ENCODE peak calls at places on chromosome 19, in seven cellular contexts. One of them, this sample, is unnamed.

GRCh38 chr19:31499826-31500539 is 150.7 kb upstream of the TSHZ3 start:
- DNase-seq in left ventricle myocardium inferior: no peak
- DNase-seq in Panc1: no peak
- DNase-seq in psoas muscle: no peak
- DNase-seq in CD8-positive, alpha-beta memory T cell: no peak
- DNase-seq in thoracic aorta: no peak
- DNase-seq in Peyer's patch: no peak
- DNase-seq in this sample: no peak

GRCh38 chr19:39307822-39308530 is 11.8 kb downstream of the IFNL1 start:
- DNase-seq in left ventricle myocardium inferior: no peak
- DNase-seq in Panc1: no peak
- DNase-seq in psoas muscle: no peak
- DNase-seq in CD8-positive, alpha-beta memory T cell: no peak
- DNase-seq in thoracic aorta: no peak
- DNase-seq in Peyer's patch: no peak
- DNase-seq in this sample: no peak

GRCh38 chr19:345320-345879 is 804 bp upstream of the MIER2 start:
- DNase-seq in left ventricle myocardium inferior: no peak
- DNase-seq in Panc1: no peak
- DNase-seq in psoas muscle: no peak
- DNase-seq in CD8-positive, alpha-beta memory T cell: no peak
- DNase-seq in thoracic aorta: no peak
- DNase-seq in Peyer's patch: no peak
- DNase-seq in this sample: no peak

GRCh38 chr19:50739841-50740426 is 16.8 kb downstream of the CLEC11A start:
- DNase-seq in left ventricle myocardium inferior: no peak
- DNase-seq in Panc1: no peak
- DNase-seq in psoas muscle: no peak
- DNase-seq in CD8-positive, alpha-beta memory T cell: no peak
- DNase-seq in thoracic aorta: no peak
- DNase-seq in Peyer's patch: no peak
- DNase-seq in this sample: no peak

GRCh38 chr19:31261019-31261595 is 88.1 kb downstream of the TSHZ3 start:
- DNase-seq in left ventricle myocardium inferior: no peak
- DNase-seq in Panc1: no peak
- DNase-seq in psoas muscle: no peak
- DNase-seq in CD8-positive, alpha-beta memory T cell: no peak
- DNase-seq in thoracic aorta: no peak
- DNase-seq in Peyer's patch: peak
- DNase-seq in this sample: no peak

GRCh38 chr19:52967772-52968171 is 5.1 kb upstream of the ZNF816 start:
- DNase-seq in left ventricle myocardium inferior: no peak
- DNase-seq in Panc1: no peak
- DNase-seq in psoas muscle: no peak
- DNase-seq in CD8-positive, alpha-beta memory T cell: no peak
- DNase-seq in thoracic aorta: no peak
- DNase-seq in Peyer's patch: no peak
- DNase-seq in this sample: no peak

GRCh38 chr19:33040994-33041827 is 23.5 kb downstream of the RHPN2 start:
- DNase-seq in left ventricle myocardium inferior: no peak
- DNase-seq in Panc1: peak
- DNase-seq in psoas muscle: peak
- DNase-seq in CD8-positive, alpha-beta memory T cell: no peak
- DNase-seq in thoracic aorta: no peak
- DNase-seq in Peyer's patch: no peak
- DNase-seq in this sample: no peak

GRCh38 chr19:15124572-15125231 is 17.5 kb downstream of the SYDE1 start:
- DNase-seq in left ventricle myocardium inferior: no peak
- DNase-seq in Panc1: no peak
- DNase-seq in psoas muscle: peak
- DNase-seq in CD8-positive, alpha-beta memory T cell: no peak
- DNase-seq in thoracic aorta: no peak
- DNase-seq in Peyer's patch: peak
- DNase-seq in this sample: no peak

GRCh38 chr19:43300876-43301765 is 31.8 kb upstream of the PSG9 start:
- DNase-seq in left ventricle myocardium inferior: no peak
- DNase-seq in Panc1: no peak
- DNase-seq in psoas muscle: no peak
- DNase-seq in CD8-positive, alpha-beta memory T cell: no peak
- DNase-seq in thoracic aorta: no peak
- DNase-seq in Peyer's patch: no peak
- DNase-seq in this sample: no peak

GRCh38 chr19:43305642-43306041 is 36.3 kb upstream of the PSG9 start:
- DNase-seq in left ventricle myocardium inferior: no peak
- DNase-seq in Panc1: no peak
- DNase-seq in psoas muscle: no peak
- DNase-seq in CD8-positive, alpha-beta memory T cell: no peak
- DNase-seq in thoracic aorta: no peak
- DNase-seq in Peyer's patch: no peak
- DNase-seq in this sample: no peak

GRCh38 chr19:43306097-43306496 is 36.8 kb upstream of the PSG9 start:
- DNase-seq in left ventricle myocardium inferior: no peak
- DNase-seq in Panc1: no peak
- DNase-seq in psoas muscle: no peak
- DNase-seq in CD8-positive, alpha-beta memory T cell: no peak
- DNase-seq in thoracic aorta: no peak
- DNase-seq in Peyer's patch: no peak
- DNase-seq in this sample: no peak

DNA sequence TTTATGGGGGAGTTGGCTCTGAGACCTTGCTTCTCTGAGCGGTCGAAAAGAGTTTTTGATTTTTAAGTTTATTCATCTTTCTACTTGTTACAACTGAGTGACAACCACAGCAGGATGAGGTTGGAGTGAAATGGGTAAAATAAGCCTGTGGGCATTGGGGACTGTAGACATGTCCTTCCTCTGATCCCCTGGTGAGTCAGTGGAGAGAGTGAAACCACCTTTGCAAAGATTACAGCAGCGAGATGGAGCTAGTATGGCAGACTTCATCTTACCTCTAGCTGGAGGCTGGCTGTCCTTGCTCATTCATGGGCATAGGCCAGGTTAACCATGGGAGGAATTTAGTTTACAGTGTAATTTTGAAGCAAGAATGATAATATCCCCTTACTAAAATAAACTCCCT is 30.9 kb upstream of the PSG9 start:
- DNase-seq in left ventricle myocardium inferior: no peak
- DNase-seq in Panc1: no peak
- DNase-seq in psoas muscle: no peak
- DNase-seq in CD8-positive, alpha-beta memory T cell: no peak
- DNase-seq in thoracic aorta: no peak
- DNase-seq in Peyer's patch: no peak
- DNase-seq in this sample: no peak
- H3K27ac ChIP-seq in left ventricle myocardium inferior: no peak
- H3K27ac ChIP-seq in Panc1: no peak
- H3K27ac ChIP-seq in psoas muscle: no peak
- H3K27ac ChIP-seq in CD8-positive, alpha-beta memory T cell: no peak
- H3K27ac ChIP-seq in thoracic aorta: no peak
- H3K27ac ChIP-seq in Peyer's patch: no peak
- H3K27ac ChIP-seq in this sample: no peak

DNA sequence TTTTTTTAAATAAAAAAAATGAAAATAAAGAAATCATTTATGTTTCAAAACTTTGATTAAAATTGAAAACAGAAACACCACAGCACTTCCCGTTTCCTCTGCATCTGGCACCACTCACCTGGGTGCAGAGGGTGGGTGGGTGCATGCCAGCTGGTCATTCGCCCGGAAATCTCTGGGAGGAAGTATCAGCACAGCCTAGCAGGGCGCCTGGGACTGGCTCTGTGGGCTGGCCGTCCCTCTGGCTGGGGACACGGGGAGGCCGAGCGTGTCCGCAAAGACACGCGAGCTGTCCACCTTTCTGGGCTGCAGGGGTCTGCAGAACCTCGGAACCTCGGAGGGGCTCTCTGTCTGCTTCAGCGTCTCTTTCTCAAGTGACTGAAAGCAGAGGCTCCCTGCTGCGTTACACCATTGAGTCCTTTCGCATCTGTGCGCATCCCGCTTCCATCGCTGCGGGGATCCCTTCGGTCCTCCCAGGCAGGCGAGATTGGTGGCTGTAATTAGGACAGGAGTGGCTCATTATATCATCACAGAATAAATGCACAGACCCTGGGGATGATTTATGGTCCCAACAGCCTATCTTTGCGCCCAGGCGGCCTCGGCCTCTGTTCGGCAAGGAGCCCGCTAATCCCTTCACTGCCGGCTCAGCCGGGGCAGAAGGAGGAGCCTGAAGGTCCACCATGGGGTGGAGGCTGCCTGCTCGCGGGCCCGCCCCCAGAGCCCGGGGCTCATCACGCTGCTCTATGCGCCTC is 17.2 kb downstream of the CRTC1 start:
- DNase-seq in left ventricle myocardium inferior: peak
- DNase-seq in Panc1: no peak
- DNase-seq in psoas muscle: peak
- DNase-seq in CD8-positive, alpha-beta memory T cell: peak
- DNase-seq in thoracic aorta: no peak
- DNase-seq in Peyer's patch: peak
- DNase-seq in this sample: peak
- H3K4me3 ChIP-seq in left ventricle myocardium inferior: peak
- H3K4me3 ChIP-seq in Panc1: peak
- H3K4me3 ChIP-seq in psoas muscle: peak
- H3K4me3 ChIP-seq in CD8-positive, alpha-beta memory T cell: peak
- H3K4me3 ChIP-seq in thoracic aorta: peak
- H3K4me3 ChIP-seq in Peyer's patch: peak
- H3K4me3 ChIP-seq in this sample: peak

GRCh38 chr19:18389736-18390074 is 3.7 kb downstream of the GDF15 start:
- DNase-seq in left ventricle myocardium inferior: no peak
- DNase-seq in Panc1: no peak
- DNase-seq in psoas muscle: no peak
- DNase-seq in CD8-positive, alpha-beta memory T cell: no peak
- DNase-seq in thoracic aorta: no peak
- DNase-seq in Peyer's patch: no peak
- DNase-seq in this sample: no peak

GRCh38 chr19:18387395-18387794 is 1.4 kb downstream of the GDF15 start:
- DNase-seq in left ventricle myocardium inferior: no peak
- DNase-seq in Panc1: no peak
- DNase-seq in psoas muscle: no peak
- DNase-seq in CD8-positive, alpha-beta memory T cell: no peak
- DNase-seq in thoracic aorta: no peak
- DNase-seq in Peyer's patch: no peak
- DNase-seq in this sample: no peak

GRCh38 chr19:18388328-18389094 is 2.6 kb downstream of the GDF15 start:
- DNase-seq in left ventricle myocardium inferior: peak
- DNase-seq in Panc1: no peak
- DNase-seq in psoas muscle: peak
- DNase-seq in CD8-positive, alpha-beta memory T cell: peak
- DNase-seq in thoracic aorta: peak
- DNase-seq in Peyer's patch: peak
- DNase-seq in this sample: no peak

GRCh38 chr19:18390075-18390909 is 4.3 kb downstream of the GDF15 start:
- DNase-seq in left ventricle myocardium inferior: no peak
- DNase-seq in Panc1: no peak
- DNase-seq in psoas muscle: no peak
- DNase-seq in CD8-positive, alpha-beta memory T cell: no peak
- DNase-seq in thoracic aorta: no peak
- DNase-seq in Peyer's patch: no peak
- DNase-seq in this sample: no peak

DNA sequence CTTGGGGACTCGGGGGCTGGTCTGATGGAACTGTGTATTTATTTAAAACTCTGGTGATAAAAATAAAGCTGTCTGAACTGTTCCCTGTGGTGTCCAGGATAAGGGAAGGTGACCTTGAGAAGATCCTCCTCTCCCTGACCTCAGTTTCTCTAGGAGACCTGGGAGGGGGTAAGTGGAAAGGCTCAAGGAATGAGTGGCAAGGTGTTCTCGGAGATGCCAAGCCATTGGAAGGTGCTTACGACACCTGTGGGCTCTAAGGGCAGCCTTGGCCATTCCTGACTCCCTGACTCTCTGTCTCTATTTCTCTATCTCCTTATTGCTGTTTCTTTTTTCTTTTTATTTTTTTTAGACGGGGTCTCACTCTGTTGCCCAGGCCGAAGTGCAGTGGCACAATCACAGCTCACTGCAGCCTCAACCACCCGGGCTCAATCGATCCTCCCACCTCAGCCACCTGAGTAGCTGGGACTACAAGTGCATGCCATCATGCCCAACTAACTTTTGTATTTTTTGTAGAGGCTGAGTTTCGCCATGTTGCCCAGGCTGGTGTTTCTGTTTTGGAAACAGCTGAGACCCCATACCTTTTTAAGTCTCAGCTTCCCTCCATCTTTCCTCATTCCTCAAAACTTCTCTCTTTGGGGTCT is 3.3 kb downstream of the GDF15 start:
- DNase-seq in left ventricle myocardium inferior: no peak
- DNase-seq in Panc1: no peak
- DNase-seq in psoas muscle: no peak
- DNase-seq in CD8-positive, alpha-beta memory T cell: no peak
- DNase-seq in thoracic aorta: no peak
- DNase-seq in Peyer's patch: no peak
- DNase-seq in this sample: no peak
- H3K27ac ChIP-seq in left ventricle myocardium inferior: peak
- H3K27ac ChIP-seq in Panc1: peak
- H3K27ac ChIP-seq in psoas muscle: no peak
- H3K27ac ChIP-seq in CD8-positive, alpha-beta memory T cell: no peak
- H3K27ac ChIP-seq in thoracic aorta: no peak
- H3K27ac ChIP-seq in Peyer's patch: no peak
- H3K27ac ChIP-seq in this sample: no peak

DNA sequence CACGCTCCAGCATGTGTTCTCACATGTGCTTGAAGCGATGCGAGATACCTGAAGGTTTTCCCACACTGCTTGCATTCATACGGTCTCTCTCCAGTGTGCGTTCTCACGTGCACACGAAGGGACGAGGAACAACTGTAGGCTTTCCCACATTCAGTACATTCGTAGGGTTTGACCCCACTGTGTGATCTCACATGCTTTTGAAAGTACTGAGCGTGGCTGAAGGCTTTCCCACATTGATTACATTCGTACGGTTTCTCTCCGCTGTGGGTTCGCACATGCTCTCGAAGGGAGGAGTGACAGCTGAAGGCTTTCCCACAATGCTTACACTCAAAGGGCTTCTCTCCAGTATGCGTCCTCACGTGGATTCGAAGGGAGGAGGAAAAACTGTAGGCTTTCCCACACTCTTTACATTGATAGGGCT is 11.3 kb downstream of the ZNF77 start:
- DNase-seq in left ventricle myocardium inferior: no peak
- DNase-seq in Panc1: no peak
- DNase-seq in psoas muscle: no peak
- DNase-seq in CD8-positive, alpha-beta memory T cell: no peak
- DNase-seq in thoracic aorta: no peak
- DNase-seq in Peyer's patch: no peak
- DNase-seq in this sample: no peak
- H3K4me3 ChIP-seq in left ventricle myocardium inferior: no peak
- H3K4me3 ChIP-seq in Panc1: no peak
- H3K4me3 ChIP-seq in psoas muscle: no peak
- H3K4me3 ChIP-seq in CD8-positive, alpha-beta memory T cell: no peak
- H3K4me3 ChIP-seq in thoracic aorta: no peak
- H3K4me3 ChIP-seq in Peyer's patch: no peak
- H3K4me3 ChIP-seq in this sample: no peak

DNA sequence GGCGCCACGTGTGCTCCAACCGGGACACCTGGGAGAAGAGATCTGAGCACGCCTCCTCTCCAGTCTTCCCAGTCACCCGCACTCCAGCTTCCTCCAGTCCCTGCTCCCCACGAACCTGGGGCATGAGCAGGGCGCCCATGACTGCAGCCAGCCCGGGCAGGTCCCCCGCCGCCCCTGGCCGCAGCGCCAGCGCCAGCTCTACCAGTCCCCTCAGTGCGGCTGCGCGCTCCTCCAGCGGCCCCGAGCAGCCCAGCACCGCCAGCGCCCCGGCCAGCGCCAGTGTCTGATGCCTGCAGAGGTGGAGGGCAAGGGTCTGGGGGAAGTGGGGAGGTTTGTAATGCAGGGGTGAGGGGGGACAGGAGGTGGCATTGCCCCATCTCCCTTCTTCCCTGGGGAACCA is 13.1 kb downstream of the SH2D3A start:
- DNase-seq in left ventricle myocardium inferior: no peak
- DNase-seq in Panc1: no peak
- DNase-seq in psoas muscle: no peak
- DNase-seq in CD8-positive, alpha-beta memory T cell: no peak
- DNase-seq in thoracic aorta: no peak
- DNase-seq in Peyer's patch: no peak
- DNase-seq in this sample: no peak
- H3K27ac ChIP-seq in left ventricle myocardium inferior: no peak
- H3K27ac ChIP-seq in Panc1: no peak
- H3K27ac ChIP-seq in psoas muscle: no peak
- H3K27ac ChIP-seq in CD8-positive, alpha-beta memory T cell: no peak
- H3K27ac ChIP-seq in thoracic aorta: no peak
- H3K27ac ChIP-seq in Peyer's patch: peak
- H3K27ac ChIP-seq in this sample: no peak

This sample was measured in brain microvascular endothelial cell.